ENCODE peak calls at places on chromosomes 6 and 20, in seven cellular contexts. H, B, I, T, A, Q and X are unnamed samples.

GRCh38 chr6:10431423-10432164 is 16.7 kb upstream of the TFAP2A start:
- DNase-seq in H (no peak), T (no peak), A (no peak), Q (no peak), B (no peak), I (no peak), X (peak)

GRCh38 chr20:37223053-37223452 is 38.6 kb downstream of the GHRH start:
- DNase-seq in T (no peak), I (no peak), A (no peak), B (no peak), H (peak), Q (no peak), X (peak)

GRCh38 chr6:26161322-26161721 is 74.1 kb downstream of the HFE start:
- DNase-seq in B (no peak), T (no peak), I (no peak), Q (no peak), A (no peak), H (no peak), X (no peak)

GRCh38 chr6:157599191-157599590 is 218.2 kb downstream of the ZDHHC14 start:
- DNase-seq in B (no peak), H (peak), A (no peak), I (no peak), Q (no peak), T (no peak), X (no peak)

GRCh38 chr6:163415620-163416379 is 1.3 kb downstream of the QKI start:
- DNase-seq in H (peak), A (no peak), B (no peak), Q (no peak), T (peak), I (no peak), X (no peak)

GRCh38 chr6:41470341-41471063 is 75.7 kb upstream of the FOXP4 start:
- DNase-seq in I (no peak), Q (no peak), T (peak), A (no peak), H (peak), B (no peak), X (no peak)

GRCh38 chr20:13756551-13756950 is 28.2 kb downstream of the ESF1 start:
- DNase-seq in A (no peak), H (no peak), B (no peak), Q (no peak), I (no peak), T (no peak), X (no peak)

GRCh38 chr6:79913369-79913768 is 34.0 kb downstream of the ELOVL4 start:
- DNase-seq in A (peak), Q (no peak), B (no peak), I (no peak), H (no peak), T (no peak), X (no peak)

GRCh38 chr6:2037230-2037926 is 208.0 kb downstream of the GMDS start:
- DNase-seq in A (no peak), I (no peak), T (no peak), B (no peak), Q (no peak), H (no peak), X (peak)

GRCh38 chr6:113120577-113121285 is 736.4 kb upstream of the MARCKS start:
- DNase-seq in Q (no peak), I (no peak), T (no peak), H (no peak), B (no peak), A (no peak), X (peak)

GRCh38 chr20:46264391-46265266 is 43.7 kb downstream of the CDH22 start:
- DNase-seq in T (no peak), Q (no peak), H (no peak), B (no peak), A (no peak), I (no peak), X (no peak)

GRCh38 chr20:21100590-21101452 is 5.3 kb downstream of the LINC00237 start:
- DNase-seq in B (no peak), A (no peak), T (peak), Q (no peak), H (no peak), I (peak), X (no peak)

GRCh38 chr6:10210052-10210451 is 204.8 kb downstream of the TFAP2A start:
- DNase-seq in B (no peak), I (no peak), T (no peak), H (no peak), A (no peak), Q (no peak), X (no peak)

GRCh38 chr6:139133733-139134360 is 1.0 kb upstream of the HECA start:
- DNase-seq in A (peak), I (no peak), B (no peak), T (no peak), H (no peak), Q (no peak), X (no peak)

GRCh38 chr20:39042279-39043150 is 80.4 kb downstream of the DHX35 start:
- DNase-seq in A (no peak), T (no peak), I (no peak), Q (no peak), B (no peak), H (peak), X (peak)

GRCh38 chr6:106883808-106884262 is 90.7 kb downstream of the CD24 start:
- DNase-seq in A (no peak), Q (no peak), B (no peak), H (no peak), T (no peak), I (no peak), X (no peak)

GRCh38 chr6:106509420-106510089 is 119.7 kb downstream of the RTN4IP1 start:
- DNase-seq in I (no peak), H (no peak), B (no peak), T (peak), Q (no peak), A (no peak), X (no peak)

GRCh38 chr6:129662980-129663431 is 47.0 kb downstream of the ARHGAP18 start:
- DNase-seq in A (no peak), Q (no peak), I (no peak), T (no peak), B (no peak), H (no peak), X (no peak)

GRCh38 chr20:57166568-57167291 is 99.7 kb downstream of the BMP7 start:
- DNase-seq in H (no peak), Q (no peak), I (no peak), B (no peak), T (no peak), A (no peak), X (no peak)

GRCh38 chr20:21562656-21563055 is 48.8 kb upstream of the NKX2-2 start:
- DNase-seq in A (no peak), Q (no peak), I (no peak), T (no peak), B (no peak), H (peak), X (no peak)

GRCh38 chr6:113495521-113495920 is 361.6 kb upstream of the MARCKS start:
- DNase-seq in T (no peak), Q (no peak), I (no peak), B (no peak), H (no peak), A (no peak), X (peak)

GRCh38 chr6:139119553-139119952 is 15.3 kb upstream of the HECA start:
- DNase-seq in T (no peak), B (no peak), A (no peak), H (no peak), I (no peak), Q (no peak), X (no peak)

GRCh38 chr20:46027245-46027853 is 1.7 kb upstream of the SLC12A5 start:
- DNase-seq in B (no peak), A (no peak), H (no peak), T (peak), I (no peak), Q (no peak), X (no peak)

GRCh38 chr6:56911847-56912246 is 43.1 kb upstream of the BEND6 start:
- DNase-seq in B (no peak), I (no peak), A (no peak), Q (no peak), T (no peak), H (no peak), X (no peak)

GRCh38 chr6:116287668-116288282 is 8.0 kb upstream of the TSPYL1 start:
- DNase-seq in H (no peak), T (peak), I (no peak), B (no peak), Q (no peak), A (peak), X (no peak)

GRCh38 chr20:32543570-32544259 is 41.4 kb downstream of the NOL4L start:
- DNase-seq in B (no peak), A (no peak), T (no peak), Q (no peak), I (peak), H (no peak), X (no peak)

GRCh38 chr6:57162008-57162407 is 10.1 kb upstream of the BAG2 start:
- DNase-seq in H (no peak), A (no peak), I (no peak), B (no peak), Q (no peak), T (no peak), X (no peak)

GRCh38 chr6:127918506-127919427 is 17.9 kb upstream of the THEMIS start:
- DNase-seq in Q (no peak), A (no peak), H (no peak), T (no peak), I (no peak), B (no peak), X (no peak)

GRCh38 chr6:25050356-25050755 is 114.6 kb upstream of the RIPOR2 start:
- DNase-seq in Q (peak), B (no peak), A (peak), T (no peak), H (no peak), I (no peak), X (no peak)

GRCh38 chr20:32707691-32708581 is 34.2 kb upstream of the C20orf203 start:
- DNase-seq in Q (no peak), T (no peak), A (no peak), I (no peak), H (no peak), B (no peak), X (no peak)

GRCh38 chr6:111952326-111952725 is 79.1 kb upstream of the FYN start:
- DNase-seq in H (no peak), A (no peak), B (no peak), I (no peak), T (no peak), Q (no peak), X (no peak)